ENCODE peak calls at places on chromosomes 7 and 10, in four cellular contexts. K is foreskin fibroblast, F is iris pigment epithelial cell, N is left lung. Q is an unnamed sample.

GRCh38 chr7:50285259-50285658 is 19.3 kb upstream of the IKZF1 start:
- DNase-seq in K (no peak), F (no peak), N (no peak), Q (no peak)

GRCh38 chr10:51744235-51744634 is 44.8 kb upstream of the CSTF2T start:
- DNase-seq in K (no peak), F (no peak), N (no peak), Q (no peak)

GRCh38 chr10:43884516-43885105 is 235.9 kb upstream of the ZNF32 start:
- DNase-seq in K (no peak), F (no peak), N (no peak), Q (no peak)

GRCh38 chr7:112089551-112089950 is 116.6 kb downstream of the DOCK4 start:
- DNase-seq in K (no peak), F (no peak), N (no peak), Q (no peak)

GRCh38 chr10:66827353-66827752 is 98.5 kb upstream of the LRRTM3 start:
- DNase-seq in K (peak), F (peak), N (no peak), Q (no peak)

GRCh38 chr10:109205929-109206585 is 717.3 kb downstream of the XPNPEP1 start:
- DNase-seq in K (peak), F (peak), N (no peak), Q (no peak)

GRCh38 chr10:12704488-12704887 is 297.0 kb downstream of the CCDC3 start:
- DNase-seq in K (no peak), F (peak), N (no peak), Q (no peak)

GRCh38 chr7:158987691-158988090 is 131.3 kb downstream of the DYNC2I1 start:
- DNase-seq in K (no peak), F (no peak), N (no peak), Q (no peak)

GRCh38 chr7:83520706-83521105 is 128.2 kb downstream of the SEMA3E start:
- DNase-seq in K (no peak), F (no peak), N (no peak), Q (no peak)

GRCh38 chr10:24415455-24416169 is 206.7 kb downstream of the KIAA1217 start:
- DNase-seq in K (no peak), F (peak), N (peak), Q (no peak)

GRCh38 chr7:13981070-13981469 is 8.4 kb downstream of the ETV1 start:
- DNase-seq in K (peak), F (peak), N (no peak), Q (no peak)

GRCh38 chr10:93475227-93475626 is 6.9 kb downstream of the MYOF start:
- DNase-seq in K (no peak), F (no peak), N (no peak), Q (no peak)

GRCh38 chr10:21172774-21173432 is 275.8 kb upstream of the NEBL start:
- DNase-seq in K (no peak), F (peak), N (peak), Q (no peak)

GRCh38 chr10:78194539-78195402 is 161.1 kb downstream of the RPS24 start:
- DNase-seq in K (no peak), F (peak), N (no peak), Q (no peak)

GRCh38 chr10:70331486-70332268 is 47.9 kb upstream of the NPFFR1 start:
- DNase-seq in K (peak), F (peak), N (no peak), Q (no peak)